ENCODE peak calls at places on chromosomes 16 and 17, in seven cellular contexts. C, W, T, E, R, D and B are unnamed samples.

GRCh38 chr17:78737332-78737731 is 44.7 kb downstream of the CYTH1 start:
- DNase-seq in E (no peak), R (peak; percentile 88), W (no peak), D (peak; percentile 45), C (peak; percentile 54), T (peak; percentile 83), B (no peak)

GRCh38 chr17:6551909-6552768 is 4.2 kb downstream of the PITPNM3 start:
- DNase-seq in C (no peak), R (no peak), D (no peak), E (no peak), T (no peak), W (no peak), B (no peak)

GRCh38 chr16:71927787-71928186 is 32.5 kb downstream of the IST1 start:
- DNase-seq in W (no peak), T (no peak), R (no peak), C (no peak), D (no peak), E (no peak), B (no peak)

GRCh38 chr16:54291107-54291980 is 4.8 kb upstream of the IRX3 start:
- DNase-seq in C (peak; percentile 28), E (peak; percentile 29), R (no peak), W (peak; percentile 44), D (no peak), T (no peak), B (no peak)

GRCh38 chr16:30060354-30061194 is 5.0 kb upstream of the ALDOA start:
- DNase-seq in W (no peak), E (no peak), T (no peak), D (peak; percentile 71), R (peak; percentile 52), C (no peak), B (no peak)

GRCh38 chr17:38591759-38592241 is 14.0 kb downstream of the SRCIN1 start:
- DNase-seq in C (no peak), E (no peak), R (no peak), T (no peak), D (no peak), W (no peak), B (no peak)

GRCh38 chr16:19375561-19376158 is 42.0 kb upstream of the TMC5 start:
- DNase-seq in C (peak; percentile 53), D (peak; percentile 37), W (peak; percentile 30), E (peak; percentile 56), R (peak; percentile 64), T (peak; percentile 56), B (peak; percentile 2)

GRCh38 chr17:15262291-15263205 is 2.6 kb downstream of the PMP22 start:
- DNase-seq in W (peak; percentile 89), E (peak; percentile 40), R (peak; percentile 86), T (peak; percentile 83), D (peak; percentile 32), C (peak; percentile 82), B (no peak)

GRCh38 chr17:41098476-41098875 is 534 bp upstream of the KRTAP4-8 start:
- DNase-seq in R (no peak), D (peak; percentile 21), C (no peak), E (no peak), T (peak; percentile 68), W (no peak), B (no peak)

GRCh38 chr17:82236142-82236971 is 7.5 kb downstream of the SLC16A3 start:
- DNase-seq in E (peak; percentile 68), T (peak; percentile 47), D (no peak), C (peak; percentile 79), R (peak; percentile 64), W (peak; percentile 87), B (no peak)

GRCh38 chr17:30228011-30228410 is 7.5 kb downstream of the SLC6A4 start:
- DNase-seq in T (no peak), D (no peak), W (no peak), R (no peak), C (no peak), E (no peak), B (no peak)

GRCh38 chr17:73030501-73030911 is 62.0 kb downstream of the SLC39A11 start:
- DNase-seq in D (no peak), C (no peak), T (peak; percentile 24), R (no peak), W (no peak), E (no peak), B (no peak)

GRCh38 chr17:38592487-38592886 is 13.3 kb downstream of the SRCIN1 start:
- DNase-seq in W (no peak), C (no peak), D (no peak), E (no peak), R (no peak), T (no peak), B (no peak)

GRCh38 chr16:84479716-84480450 is 24.6 kb downstream of the MEAK7 start:
- DNase-seq in D (no peak), C (no peak), E (no peak), W (no peak), R (no peak), T (no peak), B (no peak)

GRCh38 chr17:49994085-49995054 is 654 bp downstream of the DLX3 start:
- DNase-seq in T (no peak), C (peak; percentile 64), E (no peak), R (no peak), D (no peak), W (peak; percentile 84), B (peak; percentile 80)

GRCh38 chr17:40909755-40910154 is 24.7 kb upstream of the KRT20 start:
- DNase-seq in R (peak; percentile 83), E (no peak), W (no peak), C (no peak), T (peak; percentile 85), D (peak; percentile 56), B (no peak)

GRCh38 chr17:72416054-72416691 is 295.4 kb downstream of the SOX9 start:
- DNase-seq in E (no peak), R (no peak), D (no peak), T (no peak), W (no peak), C (no peak), B (no peak)

GRCh38 chr17:40915721-40916256 is 21.7 kb downstream of the KRT23 start:
- DNase-seq in T (peak; percentile 77), D (no peak), E (no peak), C (no peak), W (no peak), R (peak; percentile 74), B (no peak)

GRCh38 chr17:44269795-44270320 is 1.9 kb upstream of the SLC4A1 start:
- DNase-seq in C (no peak), E (no peak), R (no peak), T (no peak), W (no peak), D (no peak), B (no peak)

GRCh38 chr16:48535369-48535787 is 74.6 kb downstream of the N4BP1 start:
- DNase-seq in T (no peak), D (no peak), W (no peak), E (no peak), R (no peak), C (no peak), B (no peak)

GRCh38 chr16:48535831-48536599 is 74.0 kb downstream of the N4BP1 start:
- DNase-seq in R (peak; percentile 73), T (peak; percentile 31), E (peak; percentile 5), W (no peak), C (no peak), D (no peak), B (no peak)

GRCh38 chr16:48531011-48531962 is 78.7 kb downstream of the N4BP1 start:
- DNase-seq in E (no peak), D (no peak), T (no peak), C (no peak), W (peak; percentile 29), R (no peak), B (no peak)

GRCh38 chr16:48534601-48535340 is 75.2 kb downstream of the N4BP1 start:
- DNase-seq in T (no peak), E (no peak), W (peak; percentile 30), D (no peak), R (no peak), C (no peak), B (no peak)

DNA sequence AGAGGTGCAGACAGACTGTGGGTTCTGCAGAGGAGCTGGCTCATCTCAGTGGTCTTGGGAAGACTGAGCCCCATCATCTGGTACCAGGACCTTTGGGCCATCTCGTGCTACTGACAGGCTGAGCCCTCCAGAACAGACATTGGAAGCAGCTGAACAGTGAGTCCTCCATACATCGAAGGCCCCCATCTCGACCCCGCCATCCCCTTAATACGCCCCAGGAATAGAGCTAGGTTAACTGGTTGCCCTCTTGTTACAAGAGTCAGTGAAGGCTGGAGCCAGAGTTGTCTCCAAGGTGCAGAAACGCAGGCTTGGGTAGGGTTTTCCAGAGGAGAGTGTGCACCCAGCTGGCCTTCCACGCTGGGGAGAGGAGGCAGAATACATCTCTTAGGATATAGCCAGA is 76.0 kb downstream of the N4BP1 start:
- DNase-seq in E (no peak), D (no peak), W (peak; percentile 9), C (no peak), T (no peak), R (no peak), B (no peak)
- H3K4ac ChIP-seq in E (no peak overlapping the region), D (no peak overlapping the region), W (no peak overlapping the region), C (no peak overlapping the region), T (no peak overlapping the region), R (no peak overlapping the region), B (no peak overlapping the region)

GRCh38 chr16:82996814-82997213 is 370.0 kb downstream of the CDH13 start:
- DNase-seq in T (no peak), D (no peak), C (no peak), E (no peak), R (no peak), W (no peak), B (no peak)

GRCh38 chr16:82995927-82996441 is 369.2 kb downstream of the CDH13 start:
- DNase-seq in R (peak; percentile 93), C (no peak), W (no peak), D (no peak), T (peak; percentile 88), E (no peak), B (no peak)

GRCh38 chr16:82993415-82993814 is 366.6 kb downstream of the CDH13 start:
- DNase-seq in R (no peak), E (no peak), C (no peak), D (no peak), T (no peak), W (no peak), B (no peak)

GRCh38 chr16:82993874-82994375 is 367.2 kb downstream of the CDH13 start:
- DNase-seq in D (no peak), R (no peak), W (no peak), C (no peak), T (no peak), E (no peak), B (no peak)

GRCh38 chr16:82995286-82995926 is 368.6 kb downstream of the CDH13 start:
- DNase-seq in D (no peak), W (no peak), E (no peak), R (peak; percentile 43), C (no peak), T (no peak), B (no peak)
- H3K4ac ChIP-seq in D (no peak overlapping the region), W (no peak overlapping the region), E (no peak overlapping the region), R (no peak overlapping the region), C (no peak overlapping the region), T (peak overlapping the region; percentile 55), B (no peak overlapping the region)

DNA sequence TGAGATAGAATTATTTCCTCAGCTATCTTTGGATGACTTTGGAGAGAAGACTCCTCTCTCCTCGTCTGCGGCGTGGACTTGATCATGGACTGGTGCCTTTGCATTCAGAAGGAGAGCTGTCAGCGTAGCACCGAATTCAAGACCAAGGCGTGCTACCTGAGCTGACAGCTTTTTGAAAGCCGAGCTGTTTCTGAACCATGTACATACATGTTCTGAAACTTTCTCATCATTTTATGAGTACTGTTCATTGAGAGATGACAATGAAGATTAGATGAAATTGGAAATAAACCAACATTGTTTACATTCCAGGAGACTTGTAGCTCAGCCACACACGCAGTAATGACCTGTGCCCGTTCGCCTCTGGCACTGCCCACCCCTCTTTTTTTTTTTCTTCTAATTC is 21.5 kb upstream of the ENDOV start:
- DNase-seq in W (no peak), R (no peak), C (no peak), T (no peak), E (no peak), D (no peak), B (no peak)
- H3K4ac ChIP-seq in W (no peak overlapping the region), R (no peak overlapping the region), C (no peak overlapping the region), T (no peak overlapping the region), E (no peak overlapping the region), D (no peak overlapping the region), B (no peak overlapping the region)

GRCh38 chr16:27512061-27512460 is 37.7 kb downstream of the GTF3C1 start:
- DNase-seq in T (no peak), R (no peak), E (no peak), C (no peak), D (no peak), W (no peak), B (no peak)
- H3K4ac ChIP-seq in T (no peak overlapping the region), R (no peak overlapping the region), E (no peak overlapping the region), C (no peak overlapping the region), D (no peak overlapping the region), W (no peak overlapping the region), B (no peak overlapping the region)